ENCODE peak calls at places on chromosomes 5 and 9, in five cellular contexts. I is adrenal gland, L is suprapubic skin, M is fibroblast of pulmonary artery, E is progenitor cell of endocrine pancreas. B is an unnamed sample.

GRCh38 chr9:104682642-104683041 is 11.7 kb upstream of the OR13D1 start:
- DNase-seq in I (no peak), L (no peak), M (peak), E (no peak), B (no peak)

GRCh38 chr5:1737790-1738405 is 61.7 kb downstream of the MRPL36 start:
- DNase-seq in I (peak), L (peak), M (peak), E (peak), B (peak)

GRCh38 chr5:150000990-150001659 is 586 bp downstream of the HMGXB3 start:
- DNase-seq in I (peak), L (peak), M (peak), E (peak), B (no peak)

GRCh38 chr5:81420039-81420667 is 26.2 kb upstream of the ACOT12 start:
- DNase-seq in I (no peak), L (no peak), M (peak), E (no peak), B (no peak)

GRCh38 chr5:139131881-139132480 is 66.2 kb downstream of the SIL1 start:
- DNase-seq in I (no peak), L (no peak), M (peak), E (no peak), B (no peak)

GRCh38 chr9:90433398-90433890 is 209.2 kb downstream of the DIRAS2 start:
- DNase-seq in I (no peak), L (no peak), M (peak), E (peak), B (peak)

GRCh38 chr5:180803181-180804128 is 849 bp upstream of the MGAT1 start:
- DNase-seq in I (peak), L (peak), M (no peak), E (no peak), B (no peak)

GRCh38 chr5:145903113-145903512 is 30.3 kb upstream of the GRXCR2 start:
- DNase-seq in I (no peak), L (no peak), M (no peak), E (no peak), B (no peak)

GRCh38 chr5:111953351-111954127 is 196.5 kb upstream of the NREP start:
- DNase-seq in I (no peak), L (no peak), M (peak), E (no peak), B (no peak)

GRCh38 chr9:35652829-35653209 is 2.1 kb upstream of the SIT1 start:
- DNase-seq in I (no peak), L (no peak), M (no peak), E (no peak), B (no peak)

GRCh38 chr5:35484241-35484640 is 133.4 kb upstream of the SPEF2 start:
- DNase-seq in I (no peak), L (no peak), M (no peak), E (no peak), B (no peak)

GRCh38 chr9:69170231-69170630 is 3.8 kb upstream of the TJP2 start:
- DNase-seq in I (no peak), L (no peak), M (no peak), E (no peak), B (no peak)

GRCh38 chr5:10441992-10442435 is 335 bp downstream of the ROPN1L start:
- DNase-seq in I (no peak), L (no peak), M (no peak), E (no peak), B (peak)

GRCh38 chr9:106752581-106752980 is 110.4 kb upstream of the ZNF462 start:
- DNase-seq in I (peak), L (no peak), M (no peak), E (no peak), B (no peak)

GRCh38 chr9:34384368-34385165 is 7.9 kb upstream of the MYORG start:
- DNase-seq in I (no peak), L (no peak), M (no peak), E (no peak), B (no peak)

GRCh38 chr5:34959323-34959722 is 30.0 kb downstream of the DNAJC21 start:
- DNase-seq in I (no peak), L (no peak), M (peak), E (no peak), B (no peak)

GRCh38 chr5:103847060-103847459 is 284.5 kb upstream of the NUDT12 start:
- DNase-seq in I (no peak), L (no peak), M (no peak), E (no peak), B (no peak)

GRCh38 chr9:15229475-15229874 is 77.5 kb downstream of the TTC39B start:
- DNase-seq in I (no peak), L (no peak), M (no peak), E (no peak), B (no peak)

GRCh38 chr5:38265546-38266179 is 7.3 kb downstream of the EGFLAM start:
- DNase-seq in I (peak), L (no peak), M (peak), E (peak), B (peak)

GRCh38 chr9:127279717-127280285 is 15.2 kb downstream of the GARNL3 start:
- DNase-seq in I (no peak), L (no peak), M (no peak), E (no peak), B (no peak)

GRCh38 chr5:66518753-66519152 is 77.4 kb upstream of the MAST4 start:
- DNase-seq in I (no peak), L (no peak), M (peak), E (no peak), B (no peak)

GRCh38 chr5:164362835-164363234 is 857.4 kb downstream of the MAT2B start:
- DNase-seq in I (no peak), L (no peak), M (no peak), E (no peak), B (no peak)

GRCh38 chr5:113510836-113511451 is 2.5 kb upstream of the YTHDC2 start:
- DNase-seq in I (no peak), L (no peak), M (peak), E (no peak), B (no peak)

DNA sequence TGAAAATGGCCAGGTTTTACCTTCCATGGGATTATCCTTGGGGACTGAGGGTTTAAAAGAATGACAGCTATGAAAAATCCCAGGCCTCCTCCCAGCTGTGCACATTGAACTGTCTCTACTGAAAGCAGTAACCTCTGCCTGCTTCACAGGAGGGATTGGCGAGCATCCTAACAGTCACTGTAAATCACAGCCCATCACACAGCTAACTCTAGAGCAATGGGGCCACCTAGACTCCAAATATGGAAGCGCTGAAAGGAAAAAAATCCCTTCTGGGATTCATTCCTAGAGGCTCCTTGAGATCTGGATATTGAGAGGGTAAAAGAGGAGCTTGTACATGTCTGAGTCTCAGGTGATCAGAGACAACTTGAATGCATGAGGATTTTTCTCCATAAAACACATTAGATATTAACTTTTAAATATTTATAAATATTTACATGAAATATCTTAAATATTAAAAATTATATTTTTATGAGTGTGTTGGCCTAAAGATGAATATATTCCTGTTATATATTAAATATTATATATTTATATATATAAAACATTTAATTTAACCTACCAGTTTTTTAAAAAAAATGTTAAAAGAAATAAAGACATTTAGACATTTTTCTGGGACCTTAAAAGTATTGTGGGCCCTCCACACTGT is 133.8 kb upstream of the SLC24A2 start:
- DNase-seq in I (peak), L (no peak), M (peak), E (no peak), B (no peak)
- TF ChIP-seq CTCF in I (peak), L (no peak), M (peak), E (peak), B (peak)

GRCh38 chr5:60960591-60960990 is 15.6 kb downstream of the NDUFAF2 start:
- DNase-seq in I (no peak), L (no peak), M (peak), E (no peak), B (no peak)
- TF ChIP-seq CTCF in I (peak), L (no peak), M (peak), E (peak), B (peak)

GRCh38 chr9:92728831-92729734 is 35.5 kb downstream of the BICD2 start:
- DNase-seq in I (peak), L (peak), M (no peak), E (no peak), B (peak)
- TF ChIP-seq CTCF in I (no peak), L (no peak), M (no peak), E (peak), B (peak)

GRCh38 chr5:109589983-109590382 is 99.7 kb upstream of the MAN2A1 start:
- DNase-seq in I (no peak), L (no peak), M (no peak), E (no peak), B (no peak)
- TF ChIP-seq CTCF in I (no peak), L (no peak), M (no peak), E (no peak), B (no peak)

GRCh38 chr9:124792257-124792975 is 15.5 kb downstream of the OLFML2A start:
- DNase-seq in I (no peak), L (no peak), M (no peak), E (no peak), B (no peak)
- TF ChIP-seq CTCF in I (no peak), L (no peak), M (no peak), E (no peak), B (no peak)

B was measured in osteocyte.